ENCODE peak calls at places on chromosomes 13 and 19, in five cellular contexts. U, C, N, S and E are unnamed samples.

GRCh38 chr19:816500-816857 is 5.3 kb downstream of the PLPPR3 start:
- DNase-seq in U (no peak), C (no peak), N (no peak), S (no peak), E (no peak)

GRCh38 chr19:30695171-30695875 is 323.1 kb downstream of the ZNF536 start:
- DNase-seq in U (no peak), C (no peak), N (peak), S (no peak), E (no peak)

GRCh38 chr19:10417598-10418280 is 2.6 kb upstream of the PDE4A start:
- DNase-seq in U (no peak), C (no peak), N (peak), S (no peak), E (no peak)

GRCh38 chr19:485122-485521 is 11.2 kb upstream of the MADCAM1 start:
- DNase-seq in U (no peak), C (no peak), N (no peak), S (no peak), E (no peak)

GRCh38 chr13:31209172-31209818 is 9.5 kb downstream of the B3GLCT start:
- DNase-seq in U (no peak), C (no peak), N (peak), S (no peak), E (peak)

GRCh38 chr13:48448963-48449614 is 36.2 kb upstream of the LPAR6 start:
- DNase-seq in U (no peak), C (no peak), N (no peak), S (no peak), E (no peak)

GRCh38 chr13:74305876-74306275 is 171.7 kb upstream of the KLF12 start:
- DNase-seq in U (no peak), C (no peak), N (no peak), S (no peak), E (no peak)

GRCh38 chr13:108816381-108816780 is 187.0 kb downstream of the MYO16 start:
- DNase-seq in U (no peak), C (no peak), N (peak), S (no peak), E (no peak)

GRCh38 chr19:12954150-12954962 is 2.7 kb downstream of the GADD45GIP1 start:
- DNase-seq in U (no peak), C (no peak), N (no peak), S (no peak), E (no peak)

GRCh38 chr19:1019980-1020867 is 699 bp downstream of the TMEM259 start:
- DNase-seq in U (no peak), C (no peak), N (no peak), S (no peak), E (no peak)

DNA sequence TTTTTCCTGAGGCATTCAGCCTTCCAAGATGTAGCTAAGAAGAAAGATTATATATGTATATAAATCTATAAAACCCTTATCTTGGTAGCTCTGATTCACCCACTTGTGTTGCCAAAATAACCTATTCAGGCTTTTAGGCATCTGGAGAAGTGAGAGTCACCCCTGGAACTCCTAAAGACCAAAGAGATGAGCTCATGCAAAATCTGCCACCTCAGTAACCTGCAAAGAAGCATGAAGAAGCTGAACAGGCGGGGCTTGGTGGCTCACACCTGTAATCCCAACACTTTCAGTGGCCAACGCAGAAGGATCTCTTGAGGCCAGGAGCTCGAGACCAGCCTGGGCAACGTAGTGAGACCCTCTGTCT is 393.7 kb downstream of the FOXO1 start:
- DNase-seq in U (no peak), C (no peak), N (no peak), S (no peak), E (no peak)
- TF ChIP-seq JUND in U (no peak), C (no peak), N (no peak), S (no peak), E (no peak)

GRCh38 chr19:46700704-46701103 is 16.2 kb downstream of the PRKD2 start:
- DNase-seq in U (no peak), C (no peak), N (no peak), S (no peak), E (no peak)

GRCh38 chr19:46698395-46699321 is 18.3 kb downstream of the PRKD2 start:
- DNase-seq in U (no peak), C (no peak), N (no peak), S (no peak), E (no peak)

DNA sequence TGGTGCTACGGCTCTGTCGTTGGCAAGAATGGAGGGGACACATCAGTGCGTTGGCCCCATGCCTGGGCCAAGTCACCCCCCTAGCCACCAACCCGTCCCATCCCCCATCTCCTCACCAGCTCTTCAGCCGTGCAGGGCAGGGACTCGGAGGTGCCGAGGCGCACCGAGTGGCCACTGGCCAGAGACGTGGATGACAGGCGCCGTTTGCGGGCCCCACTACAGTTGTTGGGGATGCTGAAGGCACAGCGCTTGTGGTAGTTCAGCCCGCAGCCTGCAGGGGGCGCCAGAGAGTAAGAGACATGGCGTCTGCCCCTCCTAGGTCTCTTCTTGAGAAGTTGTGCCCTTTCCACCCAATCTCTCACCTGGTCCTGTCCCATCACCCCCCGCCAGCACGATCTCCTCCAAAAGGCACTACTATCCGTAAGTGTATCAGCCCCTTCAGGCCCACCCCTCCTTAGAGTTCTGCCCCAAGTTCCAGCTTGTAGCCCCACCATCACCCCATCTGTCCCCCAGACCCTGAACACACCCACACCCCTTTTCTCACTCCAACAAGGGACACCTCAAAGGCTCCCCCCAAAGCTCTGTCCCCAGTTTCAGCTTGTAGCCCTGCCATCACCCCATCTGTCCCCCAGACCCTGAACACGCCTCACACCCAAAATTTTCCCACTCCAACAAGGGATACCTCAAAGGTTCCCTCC is 12.4 kb downstream of the PRKD2 start:
- DNase-seq in U (no peak), C (no peak), N (peak), S (peak), E (peak)
- TF ChIP-seq JUND in U (no peak), C (no peak), N (no peak), S (no peak), E (no peak)

GRCh38 chr19:14181906-14182305 is 24.1 kb downstream of the ADGRL1 start:
- DNase-seq in U (no peak), C (no peak), N (no peak), S (no peak), E (no peak)
- TF ChIP-seq JUND in U (no peak), C (no peak), N (no peak), S (no peak), E (no peak)

DNA sequence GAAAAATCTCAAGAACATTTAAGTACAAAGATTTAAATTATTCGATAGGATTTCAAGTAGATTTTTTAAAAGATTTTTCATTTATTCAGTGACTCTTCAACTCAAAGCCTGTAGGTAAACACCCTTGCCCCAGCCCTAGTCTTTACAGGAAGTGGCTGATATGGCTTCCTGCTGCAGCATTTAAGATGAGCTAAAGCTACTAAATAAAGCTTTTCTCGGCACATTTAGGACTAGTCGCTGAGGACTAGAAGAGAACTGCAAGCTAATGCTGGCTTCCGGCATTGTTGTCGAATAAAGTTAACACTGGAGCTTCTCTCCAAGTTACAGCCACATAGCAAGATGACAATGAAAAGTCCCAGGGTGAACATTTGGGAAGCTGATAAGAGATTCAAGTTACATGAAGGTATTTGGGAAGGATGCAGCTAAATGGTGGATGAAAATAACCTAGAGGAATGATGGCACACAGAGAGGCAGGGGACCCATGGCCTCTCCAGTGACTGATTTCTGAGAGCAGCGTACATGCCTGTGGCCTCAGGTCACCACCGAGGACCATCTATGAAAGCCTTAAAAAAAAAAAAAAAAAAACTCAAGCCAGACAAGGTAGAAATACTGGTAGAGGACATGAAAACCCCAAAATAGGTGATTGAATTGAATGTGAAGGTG is 155.6 kb downstream of the DCT start:
- DNase-seq in U (no peak), C (no peak), N (no peak), S (no peak), E (no peak)
- TF ChIP-seq JUND in U (no peak), C (no peak), N (no peak), S (no peak), E (no peak)